ENCODE peak calls at places on chromosomes 11 and 22, in seven cellular contexts. C is Calu3, Z is left ventricle myocardium inferior, E is HTR-8/SVneo, Y is hepatic stellate cell, X is epithelial cell of proximal tubule, S is HS-5. J is an unnamed sample.

GRCh38 chr11:113202431-113202830 is 112.0 kb upstream of the TTC12 start:
- DNase-seq in Z (no peak), X (no peak), Y (no peak), E (no peak), S (no peak), C (peak; percentile 34), J (no peak)

GRCh38 chr22:46453006-46453828 is 84.2 kb downstream of the CELSR1 start:
- DNase-seq in Z (no peak), X (no peak), E (no peak), Y (no peak), C (no peak), S (no peak), J (no peak)

GRCh38 chr11:118961591-118961990 is 5.5 kb downstream of the UPK2 start:
- DNase-seq in C (no peak), S (no peak), Y (no peak), Z (no peak), E (no peak), X (no peak), J (no peak)

GRCh38 chr22:44988671-44989070 is 21.1 kb downstream of the PHF21B start:
- DNase-seq in E (no peak), S (no peak), X (no peak), Z (no peak), Y (no peak), C (no peak), J (no peak)

GRCh38 chr22:48440673-48441552 is 1386.8 kb downstream of the BRD1 start:
- DNase-seq in E (no peak), X (no peak), C (no peak), S (no peak), Z (no peak), Y (no peak), J (no peak)

GRCh38 chr22:36182056-36182455 is 19.6 kb downstream of the APOL4 start:
- DNase-seq in X (no peak), E (no peak), C (no peak), S (no peak), Y (no peak), Z (no peak), J (no peak)

GRCh38 chr11:66068154-66068821 is 1.8 kb upstream of the PACS1 start:
- DNase-seq in X (no peak), C (peak; percentile 84), S (no peak), E (peak; percentile 94), Y (peak; percentile 71), Z (peak; percentile 69), J (peak; percentile 75)

GRCh38 chr11:14644396-14645246 is 1.0 kb downstream of the PDE3B start:
- DNase-seq in X (no peak), Z (peak; percentile 29), Y (no peak), C (peak; percentile 45), S (peak; percentile 15), E (no peak), J (peak; percentile 47)

GRCh38 chr22:41974691-41975290 is 5.5 kb downstream of the SEPTIN3 start:
- DNase-seq in E (no peak), Y (no peak), C (no peak), X (no peak), Z (no peak), S (no peak), J (no peak)

GRCh38 chr11:34270711-34271110 is 87.1 kb downstream of the ABTB2 start:
- DNase-seq in E (no peak), C (no peak), X (no peak), Z (no peak), Y (no peak), S (no peak), J (no peak)

GRCh38 chr22:49771266-49772065 is 56.2 kb downstream of the BRD1 start:
- DNase-seq in Z (peak; percentile 14), E (no peak), X (no peak), S (no peak), Y (no peak), C (no peak), J (no peak)

GRCh38 chr11:61442616-61443015 is 12.7 kb downstream of the SDHAF2 start:
- DNase-seq in S (no peak), Y (no peak), Z (no peak), E (no peak), X (no peak), C (no peak), J (no peak)

GRCh38 chr11:367956-368413 is 1.3 kb upstream of the B4GALNT4 start:
- DNase-seq in X (no peak), E (no peak), S (no peak), Z (no peak), Y (no peak), C (no peak), J (no peak)

GRCh38 chr22:42443240-42444059 is 11.2 kb upstream of the NFAM1 start:
- DNase-seq in X (no peak), S (no peak), C (no peak), Y (no peak), E (no peak), Z (no peak), J (no peak)

GRCh38 chr22:50673231-50674126 is 856 bp downstream of the SHANK3 start:
- DNase-seq in C (no peak), Y (no peak), E (no peak), Z (no peak), X (no peak), S (no peak), J (no peak)

GRCh38 chr11:47603295-47603694 is 9.1 kb upstream of the C1QTNF4 start:
- DNase-seq in S (no peak), Z (no peak), X (no peak), E (no peak), Y (peak; percentile 66), C (no peak), J (no peak)

GRCh38 chr11:123304828-123305530 is 109.9 kb upstream of the CLMP start:
- DNase-seq in S (no peak), Y (no peak), E (no peak), Z (no peak), C (no peak), X (no peak), J (no peak)

GRCh38 chr11:112345166-112345565 is 84.5 kb upstream of the PLET1 start:
- DNase-seq in X (no peak), Y (no peak), E (no peak), S (no peak), C (no peak), Z (no peak), J (no peak)

GRCh38 chr11:65822760-65823528 is 10.8 kb upstream of the SNX32 start:
- DNase-seq in S (no peak), E (no peak), C (no peak), X (no peak), Y (no peak), Z (no peak), J (no peak)